ENCODE peak calls at places on chromosomes 12 and 14, in five cellular contexts. One of them, this sample, is unnamed.

GRCh38 chr14:96383445-96383844 is 8.5 kb upstream of the AK7 start:
- DNase-seq in activated T-cell treated with anti-CD3 and anti-CD28 coated beads, Interleukin-2, amount 50 U/mL, for 1 hour: no peak
- DNase-seq in DMS53: no peak
- DNase-seq in sciatic nerve: no peak
- DNase-seq in breast epithelium: no peak
- DNase-seq in this sample: no peak

GRCh38 chr12:120346681-120347080 is 19.1 kb upstream of the PLA2G1B start:
- DNase-seq in activated T-cell treated with anti-CD3 and anti-CD28 coated beads, Interleukin-2, amount 50 U/mL, for 1 hour: no peak
- DNase-seq in DMS53: peak
- DNase-seq in sciatic nerve: no peak
- DNase-seq in breast epithelium: no peak
- DNase-seq in this sample: no peak

GRCh38 chr12:339557-340195 is 49.4 kb downstream of the KDM5A start:
- DNase-seq in activated T-cell treated with anti-CD3 and anti-CD28 coated beads, Interleukin-2, amount 50 U/mL, for 1 hour: no peak
- DNase-seq in DMS53: peak
- DNase-seq in sciatic nerve: no peak
- DNase-seq in breast epithelium: no peak
- DNase-seq in this sample: no peak

GRCh38 chr12:24596768-24597388 is 352.0 kb downstream of the BCAT1 start:
- DNase-seq in activated T-cell treated with anti-CD3 and anti-CD28 coated beads, Interleukin-2, amount 50 U/mL, for 1 hour: no peak
- DNase-seq in DMS53: peak
- DNase-seq in sciatic nerve: no peak
- DNase-seq in breast epithelium: no peak
- DNase-seq in this sample: no peak

GRCh38 chr14:69090187-69090789 is 62.6 kb downstream of the DCAF5 start:
- DNase-seq in activated T-cell treated with anti-CD3 and anti-CD28 coated beads, Interleukin-2, amount 50 U/mL, for 1 hour: no peak
- DNase-seq in DMS53: peak
- DNase-seq in sciatic nerve: no peak
- DNase-seq in breast epithelium: no peak
- DNase-seq in this sample: no peak

GRCh38 chr14:25911831-25912230 is 686.0 kb downstream of the NOVA1 start:
- DNase-seq in activated T-cell treated with anti-CD3 and anti-CD28 coated beads, Interleukin-2, amount 50 U/mL, for 1 hour: no peak
- DNase-seq in DMS53: no peak
- DNase-seq in sciatic nerve: no peak
- DNase-seq in breast epithelium: no peak
- DNase-seq in this sample: no peak

GRCh38 chr14:54562334-54562733 is 4.6 kb upstream of the SAMD4A start:
- DNase-seq in activated T-cell treated with anti-CD3 and anti-CD28 coated beads, Interleukin-2, amount 50 U/mL, for 1 hour: no peak
- DNase-seq in DMS53: no peak
- DNase-seq in sciatic nerve: no peak
- DNase-seq in breast epithelium: no peak
- DNase-seq in this sample: no peak

GRCh38 chr14:34781242-34781641 is 66.8 kb upstream of the CFL2 start:
- DNase-seq in activated T-cell treated with anti-CD3 and anti-CD28 coated beads, Interleukin-2, amount 50 U/mL, for 1 hour: no peak
- DNase-seq in DMS53: peak
- DNase-seq in sciatic nerve: no peak
- DNase-seq in breast epithelium: no peak
- DNase-seq in this sample: peak

GRCh38 chr14:99756796-99757195 is 36.4 kb upstream of the EML1 start:
- DNase-seq in activated T-cell treated with anti-CD3 and anti-CD28 coated beads, Interleukin-2, amount 50 U/mL, for 1 hour: no peak
- DNase-seq in DMS53: no peak
- DNase-seq in sciatic nerve: peak
- DNase-seq in breast epithelium: no peak
- DNase-seq in this sample: no peak

GRCh38 chr12:25708661-25709060 is 155.6 kb upstream of the LMNTD1 start:
- DNase-seq in activated T-cell treated with anti-CD3 and anti-CD28 coated beads, Interleukin-2, amount 50 U/mL, for 1 hour: no peak
- DNase-seq in DMS53: no peak
- DNase-seq in sciatic nerve: no peak
- DNase-seq in breast epithelium: no peak
- DNase-seq in this sample: no peak

GRCh38 chr12:11762723-11763326 is 113.4 kb downstream of the ETV6 start:
- DNase-seq in activated T-cell treated with anti-CD3 and anti-CD28 coated beads, Interleukin-2, amount 50 U/mL, for 1 hour: no peak
- DNase-seq in DMS53: no peak
- DNase-seq in sciatic nerve: no peak
- DNase-seq in breast epithelium: no peak
- DNase-seq in this sample: no peak

GRCh38 chr14:105931808-105932483 is 405.6 kb downstream of the TMEM121 start:
- DNase-seq in activated T-cell treated with anti-CD3 and anti-CD28 coated beads, Interleukin-2, amount 50 U/mL, for 1 hour: peak
- DNase-seq in DMS53: no peak
- DNase-seq in sciatic nerve: peak
- DNase-seq in breast epithelium: no peak
- DNase-seq in this sample: no peak

GRCh38 chr14:59631237-59631636 is 54.6 kb upstream of the CCDC175 start:
- DNase-seq in activated T-cell treated with anti-CD3 and anti-CD28 coated beads, Interleukin-2, amount 50 U/mL, for 1 hour: no peak
- DNase-seq in DMS53: peak
- DNase-seq in sciatic nerve: no peak
- DNase-seq in breast epithelium: no peak
- DNase-seq in this sample: no peak

GRCh38 chr14:64060648-64061096 is 207.9 kb downstream of the SYNE2 start:
- DNase-seq in activated T-cell treated with anti-CD3 and anti-CD28 coated beads, Interleukin-2, amount 50 U/mL, for 1 hour: no peak
- DNase-seq in DMS53: peak
- DNase-seq in sciatic nerve: no peak
- DNase-seq in breast epithelium: no peak
- DNase-seq in this sample: peak